ENCODE peak calls at places on chromosomes 4 and X, in four cellular contexts. Q, N, J and L are unnamed samples.

GRCh38 chr4:25069014-25069413 is 38.3 kb upstream of the LGI2 start:
- DNase-seq in N (peak; percentile 19), J (no peak), Q (no peak), L (no peak)

GRCh38 chr4:125368684-125369083 is 53.9 kb downstream of the FAT4 start:
- DNase-seq in Q (no peak), N (no peak), J (no peak), L (no peak)

GRCh38 chrX:148203531-148203930 is 222.4 kb downstream of the FMR1NB start:
- DNase-seq in N (no peak), Q (no peak), J (no peak), L (no peak)

GRCh38 chr4:85725727-85726170 is 250.8 kb downstream of the ARHGAP24 start:
- DNase-seq in J (no peak), N (no peak), Q (no peak), L (no peak)

GRCh38 chrX:100615015-100615414 is 21.6 kb downstream of the TSPAN6 start:
- DNase-seq in J (no peak), Q (no peak), N (peak; percentile 60), L (no peak)

GRCh38 chr4:137981277-137981676 is 260.9 kb downstream of the SLC7A11 start:
- DNase-seq in J (no peak), Q (no peak), N (peak; percentile 11), L (no peak)

GRCh38 chr4:151031831-151032605 is 16.9 kb upstream of the LRBA start:
- DNase-seq in Q (no peak), N (peak; percentile 35), J (no peak), L (no peak)

GRCh38 chr4:123785515-123785914 is 388.9 kb downstream of the SPRY1 start:
- DNase-seq in N (no peak), Q (peak; percentile 43), J (peak; percentile 45), L (peak; percentile 21)

GRCh38 chrX:115393271-115393670 is 103.8 kb downstream of the LUZP4 start:
- DNase-seq in Q (no peak), J (no peak), N (peak; percentile 14), L (no peak)

GRCh38 chr4:72900952-72901351 is 168.6 kb downstream of the COX18 start:
- DNase-seq in N (no peak), J (no peak), Q (no peak), L (no peak)

GRCh38 chr4:139524062-139524631 is 31.9 kb downstream of the SETD7 start:
- DNase-seq in Q (no peak), J (no peak), N (no peak), L (no peak)

GRCh38 chr4:42643685-42644084 is 13.2 kb downstream of the ATP8A1 start:
- DNase-seq in Q (no peak), J (no peak), N (no peak), L (no peak)

GRCh38 chr4:153471691-153472080 is 5.5 kb downstream of the TMEM131L start:
- DNase-seq in J (no peak), N (no peak), Q (no peak), L (no peak)

GRCh38 chr4:24472514-24473308 is 111.6 kb downstream of the DHX15 start:
- DNase-seq in N (peak; percentile 82), J (peak; percentile 91), Q (peak; percentile 68), L (peak; percentile 75)

GRCh38 chrX:13647709-13648212 is 5.2 kb upstream of the TCEANC start:
- DNase-seq in Q (peak; percentile 17), N (peak; percentile 16), J (peak; percentile 44), L (peak; percentile 68)

GRCh38 chrX:110142096-110142495 is 139.2 kb downstream of the TMEM164 start:
- DNase-seq in J (no peak), N (no peak), Q (no peak), L (no peak)

GRCh38 chr4:51894246-51894645 is 51.3 kb downstream of the DCUN1D4 start:
- DNase-seq in N (peak; percentile 33), J (no peak), Q (no peak), L (no peak)

GRCh38 chr4:122917731-122918130 is 4.7 kb downstream of the NUDT6 start:
- DNase-seq in N (peak; percentile 15), Q (no peak), J (no peak), L (no peak)

GRCh38 chrX:123822965-123823364 is 36.9 kb upstream of the XIAP start:
- DNase-seq in N (no peak), Q (no peak), J (no peak), L (no peak)

GRCh38 chr4:38866973-38867477 is 581 bp upstream of the FAM114A1 start:
- DNase-seq in N (no peak), J (no peak), Q (no peak), L (no peak)

GRCh38 chr4:38868055-38868965 is 704 bp downstream of the FAM114A1 start:
- DNase-seq in J (peak; percentile 85), N (peak; percentile 28), Q (peak; percentile 21), L (peak; percentile 54)

GRCh38 chr4:38865445-38865844 is 2.2 kb upstream of the FAM114A1 start:
- DNase-seq in N (no peak), Q (no peak), J (no peak), L (no peak)

GRCh38 chr4:38869511-38869910 is 1.9 kb downstream of the FAM114A1 start:
- DNase-seq in J (no peak), Q (no peak), N (no peak), L (no peak)

GRCh38 chr4:38867478-38868054 is at the start of gene FAM114A1:
- DNase-seq in Q (peak; percentile 71), J (peak; percentile 91), N (peak; percentile 68), L (peak; percentile 87)
- TF ChIP-seq POLR2A in Q (peak; percentile 77), J (peak; percentile 31), N (peak; percentile 32), L (no peak)

DNA sequence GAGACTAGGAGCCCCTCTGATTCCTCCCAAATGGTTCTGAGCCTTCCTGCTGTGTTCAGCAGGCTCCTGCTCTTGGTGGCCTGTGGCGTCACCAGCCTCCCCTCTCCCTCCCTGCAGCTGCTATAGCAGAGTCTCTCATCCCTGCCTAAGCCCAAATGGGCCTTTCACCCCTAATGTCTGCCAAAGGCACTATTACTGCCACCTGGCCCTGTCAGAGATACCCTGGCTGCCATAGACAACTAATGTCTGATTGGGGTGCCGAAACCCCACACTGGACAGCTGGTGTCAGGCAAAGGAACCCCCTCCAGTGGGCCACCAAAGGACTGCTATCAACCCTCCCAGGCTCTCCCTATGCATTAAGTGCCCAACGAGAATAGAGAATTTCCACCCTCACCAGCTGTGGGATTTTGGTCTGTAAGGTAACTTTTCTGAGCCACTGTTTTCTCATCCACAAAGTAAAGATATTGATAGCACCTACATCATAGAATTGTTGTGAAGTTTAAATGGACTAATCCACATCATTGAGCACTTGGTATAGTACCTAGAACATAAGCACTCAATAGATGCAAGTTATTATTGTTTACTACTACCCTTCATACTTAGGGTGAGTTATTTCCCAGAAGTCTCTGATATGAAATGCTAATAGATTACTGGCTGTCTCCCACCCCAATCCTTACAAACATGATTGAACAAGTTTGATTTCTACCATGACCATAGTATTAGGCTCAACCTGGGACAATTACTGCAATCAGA is 421.3 kb downstream of the MID1IP1 start:
- DNase-seq in N (no peak), Q (no peak), J (no peak), L (no peak)
- TF ChIP-seq POLR2A in N (no peak), Q (no peak), J (no peak), L (no peak)

GRCh38 chr4:83643036-83643435 is 107.1 kb downstream of the GPAT3 start:
- DNase-seq in N (no peak), J (no peak), Q (no peak), L (no peak)

GRCh38 chr4:83636930-83637329 is 101.0 kb downstream of the GPAT3 start:
- DNase-seq in N (no peak), Q (no peak), J (no peak), L (no peak)

GRCh38 chr4:83644677-83645639 is 109.0 kb downstream of the GPAT3 start:
- DNase-seq in N (peak; percentile 68), Q (no peak), J (no peak), L (no peak)

DNA sequence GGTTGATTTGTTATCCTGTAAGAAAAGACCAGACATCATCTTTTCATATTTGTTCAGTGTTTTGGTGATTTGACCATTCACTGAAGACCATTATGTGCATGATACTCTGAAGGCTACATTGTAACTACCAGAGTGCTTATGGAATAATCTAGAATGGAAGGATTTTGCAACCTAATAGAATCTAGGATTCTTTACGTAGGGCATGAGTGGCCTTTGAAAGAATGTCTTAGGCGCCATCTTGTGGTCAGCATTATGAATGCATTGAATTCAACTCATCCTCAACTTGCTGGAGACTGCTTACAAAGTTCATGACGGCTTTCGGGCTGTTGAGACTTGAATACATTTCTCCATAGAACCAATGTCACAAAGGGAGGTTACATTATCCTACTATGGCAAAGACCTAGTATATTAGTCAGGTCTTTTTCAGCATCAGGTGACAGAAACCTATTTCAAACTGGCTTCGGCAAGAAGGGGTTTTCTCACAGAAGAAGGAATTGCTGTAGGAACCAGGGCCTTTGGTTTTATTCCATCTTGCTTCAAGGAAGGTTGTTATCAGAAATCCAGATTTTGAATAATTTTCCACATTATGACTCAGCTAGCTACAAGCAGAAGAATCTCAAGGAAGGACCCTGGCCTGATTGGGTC is 104.1 kb downstream of the GPAT3 start:
- DNase-seq in N (peak; percentile 73), Q (no peak), J (no peak), L (peak; percentile 59)
- TF ChIP-seq POLR2A in N (no peak), Q (no peak), J (no peak), L (no peak)

GRCh38 chr4:74096265-74096980 is 2.6 kb downstream of the CXCL2 start:
- DNase-seq in Q (no peak), N (peak; percentile 42), J (no peak), L (peak; percentile 22)
- TF ChIP-seq POLR2A in Q (no peak), N (no peak), J (no peak), L (no peak)

GRCh38 chrX:153959649-153960048 is 12.0 kb downstream of the HCFC1 start:
- DNase-seq in Q (no peak), J (no peak), N (no peak), L (no peak)

GRCh38 chrX:153960786-153961185 is 10.8 kb downstream of the HCFC1 start:
- DNase-seq in J (no peak), Q (no peak), N (no peak), L (no peak)

GRCh38 chrX:153963546-153963945 is 8.1 kb downstream of the HCFC1 start:
- DNase-seq in J (no peak), Q (no peak), N (no peak), L (no peak)

GRCh38 chrX:153960077-153960476 is 11.5 kb downstream of the HCFC1 start:
- DNase-seq in N (no peak), J (no peak), Q (no peak), L (no peak)

DNA sequence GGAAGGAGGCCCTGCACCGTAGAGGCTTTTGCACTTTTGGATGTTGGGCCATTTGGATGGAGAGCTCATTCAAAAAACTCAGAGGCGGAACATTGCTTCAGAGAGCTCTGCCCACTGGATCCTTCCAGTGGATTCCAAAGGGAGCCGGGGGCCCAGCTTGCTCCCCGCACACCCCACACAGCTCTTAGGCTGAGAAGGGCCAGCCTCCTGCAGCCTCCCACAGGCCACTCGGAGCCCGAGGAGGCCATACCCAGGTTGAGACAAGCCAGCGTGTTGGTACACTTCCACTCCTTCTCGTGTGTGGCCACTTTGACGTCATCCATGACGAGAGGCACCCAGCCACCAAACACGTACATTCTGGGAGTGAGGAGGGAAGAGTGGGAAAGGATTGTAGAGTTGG is 10.3 kb downstream of the HCFC1 start:
- DNase-seq in J (no peak), Q (no peak), N (no peak), L (no peak)
- TF ChIP-seq POLR2A in J (no peak), Q (no peak), N (no peak), L (no peak)

GRCh38 chrX:150200361-150200760 is 162.8 kb upstream of the MAMLD1 start:
- DNase-seq in Q (no peak), N (no peak), J (no peak), L (no peak)

GRCh38 chrX:150199181-150199580 is 163.9 kb upstream of the MAMLD1 start:
- DNase-seq in Q (no peak), N (no peak), J (no peak), L (no peak)

GRCh38 chrX:150200820-150201287 is 162.3 kb upstream of the MAMLD1 start:
- DNase-seq in Q (peak; percentile 18), N (peak; percentile 93), J (no peak), L (no peak)

GRCh38 chrX:150198776-150199175 is 164.3 kb upstream of the MAMLD1 start:
- DNase-seq in J (no peak), N (no peak), Q (no peak), L (no peak)

GRCh38 chrX:150199803-150200202 is 163.3 kb upstream of the MAMLD1 start:
- DNase-seq in Q (no peak), J (no peak), N (no peak), L (no peak)
- TF ChIP-seq POLR2A in Q (no peak), J (no peak), N (no peak), L (no peak)